ENCODE peak calls at places on chromosomes 6 and 20, in nine cellular contexts. One of them, this sample, is unnamed.

GRCh38 chr6:21987501-21987957 is 309.3 kb downstream of the PRL start:
- DNase-seq in sigmoid colon: peak
- DNase-seq in tibial nerve: peak
- DNase-seq in brain microvascular endothelial cell: peak
- DNase-seq in fibroblast of mammary gland: peak
- DNase-seq in BJ: peak
- DNase-seq in SJSA1: peak
- DNase-seq in psoas muscle: peak
- DNase-seq in astrocyte of the cerebellum: peak
- DNase-seq in this sample: peak

GRCh38 chr6:117600008-117600743 is 2.1 kb downstream of the GOPC start:
- DNase-seq in sigmoid colon: no peak
- DNase-seq in tibial nerve: no peak
- DNase-seq in brain microvascular endothelial cell: no peak
- DNase-seq in fibroblast of mammary gland: peak
- DNase-seq in BJ: no peak
- DNase-seq in SJSA1: no peak
- DNase-seq in psoas muscle: no peak
- DNase-seq in astrocyte of the cerebellum: no peak
- DNase-seq in this sample: no peak

GRCh38 chr6:158051968-158052367 is 70.3 kb downstream of the SYNJ2 start:
- DNase-seq in sigmoid colon: no peak
- DNase-seq in tibial nerve: no peak
- DNase-seq in brain microvascular endothelial cell: no peak
- DNase-seq in fibroblast of mammary gland: no peak
- DNase-seq in BJ: no peak
- DNase-seq in SJSA1: no peak
- DNase-seq in psoas muscle: no peak
- DNase-seq in astrocyte of the cerebellum: no peak
- DNase-seq in this sample: no peak

GRCh38 chr6:160038479-160038878 is 69.6 kb downstream of the IGF2R start:
- DNase-seq in sigmoid colon: no peak
- DNase-seq in tibial nerve: no peak
- DNase-seq in brain microvascular endothelial cell: no peak
- DNase-seq in fibroblast of mammary gland: no peak
- DNase-seq in BJ: no peak
- DNase-seq in SJSA1: no peak
- DNase-seq in psoas muscle: no peak
- DNase-seq in astrocyte of the cerebellum: no peak
- DNase-seq in this sample: no peak

GRCh38 chr6:116596815-116597214 is 19.5 kb upstream of the RSPH4A start:
- DNase-seq in sigmoid colon: no peak
- DNase-seq in tibial nerve: no peak
- DNase-seq in brain microvascular endothelial cell: peak
- DNase-seq in fibroblast of mammary gland: peak
- DNase-seq in BJ: no peak
- DNase-seq in SJSA1: no peak
- DNase-seq in psoas muscle: no peak
- DNase-seq in astrocyte of the cerebellum: peak
- DNase-seq in this sample: no peak

GRCh38 chr6:33620158-33620583 is 951 bp upstream of the ITPR3 start:
- DNase-seq in sigmoid colon: no peak
- DNase-seq in tibial nerve: no peak
- DNase-seq in brain microvascular endothelial cell: no peak
- DNase-seq in fibroblast of mammary gland: no peak
- DNase-seq in BJ: no peak
- DNase-seq in SJSA1: no peak
- DNase-seq in psoas muscle: peak
- DNase-seq in astrocyte of the cerebellum: no peak
- DNase-seq in this sample: no peak

GRCh38 chr20:15475483-15475882 is 1097.8 kb downstream of the KIF16B start:
- DNase-seq in sigmoid colon: no peak
- DNase-seq in tibial nerve: peak
- DNase-seq in brain microvascular endothelial cell: no peak
- DNase-seq in fibroblast of mammary gland: no peak
- DNase-seq in BJ: no peak
- DNase-seq in SJSA1: no peak
- DNase-seq in psoas muscle: peak
- DNase-seq in astrocyte of the cerebellum: no peak
- DNase-seq in this sample: no peak

GRCh38 chr6:43076928-43077809 is 1.1 kb downstream of the PTK7 start:
- DNase-seq in sigmoid colon: no peak
- DNase-seq in tibial nerve: no peak
- DNase-seq in brain microvascular endothelial cell: peak
- DNase-seq in fibroblast of mammary gland: peak
- DNase-seq in BJ: no peak
- DNase-seq in SJSA1: peak
- DNase-seq in psoas muscle: no peak
- DNase-seq in astrocyte of the cerebellum: no peak
- DNase-seq in this sample: no peak

GRCh38 chr20:9518776-9519175 is 4.4 kb downstream of the LAMP5 start:
- DNase-seq in sigmoid colon: no peak
- DNase-seq in tibial nerve: no peak
- DNase-seq in brain microvascular endothelial cell: no peak
- DNase-seq in fibroblast of mammary gland: no peak
- DNase-seq in BJ: no peak
- DNase-seq in SJSA1: no peak
- DNase-seq in psoas muscle: no peak
- DNase-seq in astrocyte of the cerebellum: no peak
- DNase-seq in this sample: no peak

GRCh38 chr6:43274916-43275597 is 23.0 kb upstream of the SLC22A7 start:
- DNase-seq in sigmoid colon: no peak
- DNase-seq in tibial nerve: no peak
- DNase-seq in brain microvascular endothelial cell: no peak
- DNase-seq in fibroblast of mammary gland: no peak
- DNase-seq in BJ: no peak
- DNase-seq in SJSA1: no peak
- DNase-seq in psoas muscle: no peak
- DNase-seq in astrocyte of the cerebellum: no peak
- DNase-seq in this sample: no peak

GRCh38 chr20:24745206-24745605 is 203.9 kb upstream of the CST7 start:
- DNase-seq in sigmoid colon: no peak
- DNase-seq in tibial nerve: no peak
- DNase-seq in brain microvascular endothelial cell: no peak
- DNase-seq in fibroblast of mammary gland: no peak
- DNase-seq in BJ: no peak
- DNase-seq in SJSA1: no peak
- DNase-seq in psoas muscle: no peak
- DNase-seq in astrocyte of the cerebellum: no peak
- DNase-seq in this sample: no peak

DNA sequence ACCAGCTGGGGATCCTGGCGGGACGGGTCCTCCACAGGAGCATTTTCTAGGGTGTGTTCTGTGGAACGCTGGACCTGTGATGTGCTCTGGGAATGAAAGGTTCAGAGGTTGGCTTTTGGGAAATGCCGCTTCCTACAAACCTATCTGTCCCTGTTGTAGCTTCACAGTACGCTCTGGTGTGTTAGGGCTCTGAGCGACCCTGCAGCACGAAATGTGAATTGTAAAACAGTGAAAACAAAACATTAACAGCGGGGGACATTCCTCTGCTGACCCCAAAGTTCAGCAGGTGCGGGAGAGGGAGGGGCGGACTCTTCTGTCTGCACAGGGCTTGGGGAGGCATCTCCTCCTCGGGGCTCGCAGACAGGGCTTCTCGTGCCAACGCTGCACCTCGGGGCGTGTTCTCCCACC is 155.9 kb downstream of the NRN1 start:
- DNase-seq in sigmoid colon: no peak
- DNase-seq in tibial nerve: no peak
- DNase-seq in brain microvascular endothelial cell: no peak
- DNase-seq in fibroblast of mammary gland: no peak
- DNase-seq in BJ: no peak
- DNase-seq in SJSA1: no peak
- DNase-seq in psoas muscle: no peak
- DNase-seq in astrocyte of the cerebellum: no peak
- DNase-seq in this sample: no peak
- H3K4me3 ChIP-seq in sigmoid colon: peak
- H3K4me3 ChIP-seq in tibial nerve: peak
- H3K4me3 ChIP-seq in brain microvascular endothelial cell: peak
- H3K4me3 ChIP-seq in fibroblast of mammary gland: peak
- H3K4me3 ChIP-seq in BJ: no peak
- H3K4me3 ChIP-seq in SJSA1: no peak
- H3K4me3 ChIP-seq in psoas muscle: peak
- H3K4me3 ChIP-seq in astrocyte of the cerebellum: peak
- H3K4me3 ChIP-seq in this sample: peak

DNA sequence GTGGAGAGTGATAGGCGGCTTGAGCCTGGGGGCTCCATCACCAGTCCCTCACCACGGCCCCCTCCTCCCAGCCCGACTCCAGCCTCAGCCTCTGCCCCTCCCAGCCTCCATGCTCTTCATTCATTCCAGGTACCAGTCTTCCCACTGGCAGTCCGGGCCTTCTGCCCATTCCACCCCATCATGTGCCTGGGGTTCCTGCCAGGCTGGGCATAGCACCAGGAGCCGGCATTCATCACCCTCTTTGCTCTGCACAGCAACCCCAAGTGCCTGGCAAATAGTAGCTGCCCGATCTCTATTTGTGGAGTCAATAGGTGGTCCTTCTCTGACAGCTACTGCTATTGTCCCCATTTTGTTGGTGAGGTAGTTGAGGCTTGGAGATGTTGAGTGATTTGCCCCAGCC is 39.6 kb upstream of the GTSF1L start:
- DNase-seq in sigmoid colon: peak
- DNase-seq in tibial nerve: no peak
- DNase-seq in brain microvascular endothelial cell: no peak
- DNase-seq in fibroblast of mammary gland: no peak
- DNase-seq in BJ: no peak
- DNase-seq in SJSA1: no peak
- DNase-seq in psoas muscle: no peak
- DNase-seq in astrocyte of the cerebellum: no peak
- DNase-seq in this sample: no peak
- H3K4me3 ChIP-seq in sigmoid colon: no peak
- H3K4me3 ChIP-seq in tibial nerve: no peak
- H3K4me3 ChIP-seq in brain microvascular endothelial cell: no peak
- H3K4me3 ChIP-seq in fibroblast of mammary gland: no peak
- H3K4me3 ChIP-seq in BJ: no peak
- H3K4me3 ChIP-seq in SJSA1: no peak
- H3K4me3 ChIP-seq in psoas muscle: no peak
- H3K4me3 ChIP-seq in astrocyte of the cerebellum: no peak
- H3K4me3 ChIP-seq in this sample: no peak

DNA sequence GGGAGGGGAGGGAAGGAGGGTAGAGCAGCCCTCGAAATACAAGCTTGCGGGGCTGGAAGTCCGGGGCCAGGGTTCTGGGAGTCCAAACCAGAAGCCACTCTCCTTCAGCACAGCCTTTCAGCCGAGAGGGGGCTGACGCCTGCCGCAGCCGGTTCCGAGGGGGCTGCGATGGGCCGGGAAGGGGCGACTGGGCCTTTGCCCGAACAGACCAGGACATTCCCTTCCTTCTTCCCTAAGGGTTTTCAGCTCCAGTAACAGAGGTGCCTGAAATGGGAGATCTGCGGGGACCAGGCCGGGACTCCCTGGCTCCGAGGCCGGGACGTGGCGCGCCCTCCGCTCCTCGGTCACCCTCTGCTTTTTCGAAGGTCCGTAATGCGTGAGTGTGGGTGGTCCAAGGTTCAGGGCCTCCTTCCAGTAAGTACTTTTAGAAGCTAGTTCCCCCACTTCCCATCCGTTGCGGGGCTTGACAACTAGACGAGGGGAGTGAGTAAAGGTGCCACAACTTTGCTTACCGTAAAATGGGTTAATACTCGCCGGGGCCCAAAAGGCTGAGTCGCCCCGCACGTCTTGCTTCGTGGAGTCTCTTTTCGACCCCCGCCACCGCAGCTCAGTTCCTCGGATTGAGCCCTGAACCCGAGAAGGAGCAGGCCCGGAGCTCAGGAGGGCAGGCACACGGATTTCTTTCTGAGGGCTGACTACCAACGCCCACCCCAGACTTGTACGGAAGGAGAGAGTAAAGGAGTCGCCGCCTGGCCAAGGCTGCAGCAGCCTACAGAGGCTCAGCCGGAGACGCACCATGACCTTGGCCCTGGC is 2.9 kb upstream of the OLIG3 start:
- DNase-seq in sigmoid colon: no peak
- DNase-seq in tibial nerve: no peak
- DNase-seq in brain microvascular endothelial cell: no peak
- DNase-seq in fibroblast of mammary gland: no peak
- DNase-seq in BJ: no peak
- DNase-seq in SJSA1: no peak
- DNase-seq in psoas muscle: no peak
- DNase-seq in astrocyte of the cerebellum: no peak
- DNase-seq in this sample: no peak
- H3K4me3 ChIP-seq in sigmoid colon: peak
- H3K4me3 ChIP-seq in tibial nerve: no peak
- H3K4me3 ChIP-seq in brain microvascular endothelial cell: no peak
- H3K4me3 ChIP-seq in fibroblast of mammary gland: no peak
- H3K4me3 ChIP-seq in BJ: no peak
- H3K4me3 ChIP-seq in SJSA1: no peak
- H3K4me3 ChIP-seq in psoas muscle: peak
- H3K4me3 ChIP-seq in astrocyte of the cerebellum: no peak
- H3K4me3 ChIP-seq in this sample: no peak

DNA sequence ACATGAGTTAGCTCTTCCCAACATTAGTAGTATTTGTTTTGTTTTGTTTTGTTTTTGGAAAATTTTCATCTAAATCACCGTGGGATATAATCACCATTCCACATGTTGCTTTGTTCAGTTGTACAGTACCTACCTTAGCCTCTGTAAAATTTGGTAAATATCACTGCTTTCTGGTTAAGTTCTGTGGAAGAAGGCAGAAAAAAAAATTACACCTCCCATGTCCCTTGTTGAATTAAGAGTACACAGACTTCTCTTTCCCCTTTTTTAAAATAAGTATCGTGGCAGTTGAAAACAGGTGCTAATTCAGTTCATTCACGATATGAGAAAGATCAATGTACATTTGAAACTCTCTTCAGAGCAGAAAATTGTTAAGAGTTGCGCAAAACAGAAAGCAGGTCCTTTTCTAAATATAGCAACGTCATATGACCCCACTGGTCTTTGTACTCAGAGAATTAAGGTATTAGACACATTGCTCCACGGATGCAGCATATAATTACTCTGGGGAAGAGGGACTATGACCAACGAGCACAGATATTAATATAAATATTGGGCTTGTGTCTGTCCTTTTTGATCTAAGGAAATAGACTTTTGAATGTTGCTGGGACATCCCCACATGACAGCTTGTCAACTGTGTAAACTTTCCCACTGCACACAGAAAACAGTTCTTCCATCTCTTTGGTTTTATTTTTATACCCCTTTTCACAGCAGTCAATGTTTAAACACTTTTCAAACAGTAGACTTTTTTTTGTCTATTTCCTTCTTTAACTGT is 58.6 kb upstream of the ZNF217 start:
- DNase-seq in sigmoid colon: no peak
- DNase-seq in tibial nerve: no peak
- DNase-seq in brain microvascular endothelial cell: no peak
- DNase-seq in fibroblast of mammary gland: peak
- DNase-seq in BJ: no peak
- DNase-seq in SJSA1: no peak
- DNase-seq in psoas muscle: no peak
- DNase-seq in astrocyte of the cerebellum: no peak
- DNase-seq in this sample: no peak
- H3K4me3 ChIP-seq in sigmoid colon: no peak
- H3K4me3 ChIP-seq in tibial nerve: no peak
- H3K4me3 ChIP-seq in brain microvascular endothelial cell: no peak
- H3K4me3 ChIP-seq in fibroblast of mammary gland: no peak
- H3K4me3 ChIP-seq in BJ: no peak
- H3K4me3 ChIP-seq in SJSA1: no peak
- H3K4me3 ChIP-seq in psoas muscle: peak
- H3K4me3 ChIP-seq in astrocyte of the cerebellum: no peak
- H3K4me3 ChIP-seq in this sample: no peak

GRCh38 chr20:47670913-47671312 is 114.4 kb downstream of the SULF2 start:
- DNase-seq in sigmoid colon: no peak
- DNase-seq in tibial nerve: no peak
- DNase-seq in brain microvascular endothelial cell: no peak
- DNase-seq in fibroblast of mammary gland: no peak
- DNase-seq in BJ: no peak
- DNase-seq in SJSA1: no peak
- DNase-seq in psoas muscle: no peak
- DNase-seq in astrocyte of the cerebellum: no peak
- DNase-seq in this sample: no peak
- H3K4me3 ChIP-seq in sigmoid colon: no peak
- H3K4me3 ChIP-seq in tibial nerve: no peak
- H3K4me3 ChIP-seq in brain microvascular endothelial cell: no peak
- H3K4me3 ChIP-seq in fibroblast of mammary gland: no peak
- H3K4me3 ChIP-seq in BJ: no peak
- H3K4me3 ChIP-seq in SJSA1: no peak
- H3K4me3 ChIP-seq in psoas muscle: no peak
- H3K4me3 ChIP-seq in astrocyte of the cerebellum: no peak
- H3K4me3 ChIP-seq in this sample: no peak